ENCODE peak calls at places on chromosomes 6 and 20, in six cellular contexts. C, P, V, B, X and L are unnamed samples.

GRCh38 chr6:16319813-16320532 is 81.6 kb downstream of the GMPR start:
- DNase-seq in X (peak), C (peak), P (peak), V (peak), B (peak), L (peak)

GRCh38 chr20:6940052-6940451 is 172.6 kb downstream of the BMP2 start:
- DNase-seq in P (peak), B (no peak), C (no peak), X (no peak), V (no peak), L (peak)

GRCh38 chr20:23078351-23078993 is 7.7 kb downstream of the CD93 start:
- DNase-seq in C (peak), B (no peak), V (no peak), P (no peak), X (no peak), L (peak)

GRCh38 chr20:4303136-4303535 is 287.8 kb upstream of the RNF24 start:
- DNase-seq in V (no peak), C (no peak), P (no peak), B (no peak), X (no peak), L (no peak)

GRCh38 chr6:79538481-79538971 is 1.3 kb upstream of the LCA5 start:
- DNase-seq in C (peak), V (no peak), X (no peak), P (peak), B (no peak), L (peak)

GRCh38 chr6:3165631-3166534 is 8.5 kb upstream of the TUBB2A start:
- DNase-seq in C (peak), X (peak), B (no peak), P (no peak), V (no peak), L (peak)

GRCh38 chr6:36267731-36268477 is 2.0 kb upstream of the PNPLA1 start:
- DNase-seq in C (no peak), V (no peak), B (no peak), X (no peak), P (no peak), L (no peak)

GRCh38 chr6:159879829-159880228 is 11.0 kb upstream of the MAS1 start:
- DNase-seq in B (no peak), V (no peak), C (no peak), X (no peak), P (peak), L (no peak)